ENCODE peak calls at places on chromosome 5, in four cellular contexts. C is A549, U is HepG2, Z is K562. K is an unnamed sample.

GRCh38 chr5:72508241-72509170 is 1.3 kb upstream of the ZNF366 start:
- DNase-seq in U (no peak), Z (no peak), C (no peak), K (no peak)

GRCh38 chr5:154566146-154566680 is 88.2 kb upstream of the HAND1 start:
- DNase-seq in C (no peak), Z (no peak), U (no peak), K (no peak)

GRCh38 chr5:145941677-145942130 is 5.3 kb downstream of the SH3RF2 start:
- DNase-seq in C (no peak), U (no peak), Z (no peak), K (no peak)

GRCh38 chr5:177495243-177496060 is 2.0 kb downstream of the PDLIM7 start:
- DNase-seq in Z (no peak), C (peak), U (peak), K (peak)

GRCh38 chr5:156870498-156870839 is 20.4 kb downstream of the PPP1R2B start:
- DNase-seq in U (no peak), Z (no peak), C (no peak), K (no peak)

GRCh38 chr5:113119271-113119924 is 142.8 kb downstream of the DCP2 start:
- DNase-seq in Z (no peak), U (no peak), C (no peak), K (no peak)

GRCh38 chr5:175683921-175684320 is 26.1 kb downstream of the HRH2 start:
- DNase-seq in Z (no peak), U (no peak), C (no peak), K (no peak)

GRCh38 chr5:392431-392988 is 50.5 kb upstream of the EXOC3 start:
- DNase-seq in U (no peak), Z (no peak), C (peak), K (peak)

GRCh38 chr5:54909911-54910870 is 75.2 kb downstream of the ESM1 start:
- DNase-seq in Z (no peak), C (no peak), U (no peak), K (no peak)

GRCh38 chr5:61330879-61331406 is 1.1 kb upstream of the ZSWIM6 start:
- DNase-seq in C (peak), Z (peak), U (peak), K (peak)

GRCh38 chr5:143051244-143052058 is 281.3 kb downstream of the ARHGAP26 start:
- DNase-seq in Z (no peak), U (peak), C (no peak), K (no peak)

GRCh38 chr5:110477923-110478322 is 248.5 kb downstream of the TMEM232 start:
- DNase-seq in U (no peak), Z (no peak), C (no peak), K (no peak)

GRCh38 chr5:128408622-128409021 is 129.4 kb downstream of the FBN2 start:
- DNase-seq in U (no peak), C (no peak), Z (no peak), K (no peak)

GRCh38 chr5:71891856-71892255 is 172.8 kb downstream of the CARTPT start:
- DNase-seq in Z (no peak), U (no peak), C (peak), K (no peak)

DNA sequence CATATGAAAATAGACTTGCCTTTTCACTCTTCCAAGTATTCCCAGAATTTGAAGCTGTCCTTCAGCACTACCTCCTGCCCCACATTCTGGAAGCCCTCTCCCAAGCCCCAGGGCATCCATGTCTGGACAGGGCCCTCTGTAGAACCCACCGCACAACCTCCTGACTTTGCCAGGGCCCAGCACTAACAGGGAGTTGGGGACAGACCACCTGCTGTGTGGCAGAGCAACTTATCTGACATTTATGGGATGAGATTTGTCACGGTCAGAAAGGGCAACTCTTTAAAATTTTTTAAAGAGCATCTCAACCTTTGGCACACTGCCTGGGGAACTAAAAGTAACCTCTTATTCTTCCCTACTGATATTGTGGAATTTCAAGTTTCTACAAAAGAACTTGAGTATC is 285.5 kb downstream of the ENC1 start:
- DNase-seq in Z (no peak), U (no peak), C (no peak), K (no peak)
- TF ChIP-seq NR3C1 in Z (no peak), U (no peak), C (no peak), K (no peak)

GRCh38 chr5:16788957-16789356 is 147.1 kb downstream of the MYO10 start:
- DNase-seq in C (no peak), Z (no peak), U (no peak), K (no peak)

GRCh38 chr5:16794381-16794913 is 141.6 kb downstream of the MYO10 start:
- DNase-seq in C (no peak), U (no peak), Z (no peak), K (no peak)

GRCh38 chr5:16787278-16787677 is 148.8 kb downstream of the MYO10 start:
- DNase-seq in Z (no peak), C (no peak), U (no peak), K (no peak)

GRCh38 chr5:16791036-16791705 is 144.9 kb downstream of the MYO10 start:
- DNase-seq in U (peak), C (peak), Z (peak), K (no peak)

GRCh38 chr5:16792278-16793275 is 143.5 kb downstream of the MYO10 start:
- DNase-seq in U (no peak), Z (no peak), C (no peak), K (no peak)
- TF ChIP-seq NR3C1 in U (no peak), Z (no peak), C (no peak), K (no peak)

DNA sequence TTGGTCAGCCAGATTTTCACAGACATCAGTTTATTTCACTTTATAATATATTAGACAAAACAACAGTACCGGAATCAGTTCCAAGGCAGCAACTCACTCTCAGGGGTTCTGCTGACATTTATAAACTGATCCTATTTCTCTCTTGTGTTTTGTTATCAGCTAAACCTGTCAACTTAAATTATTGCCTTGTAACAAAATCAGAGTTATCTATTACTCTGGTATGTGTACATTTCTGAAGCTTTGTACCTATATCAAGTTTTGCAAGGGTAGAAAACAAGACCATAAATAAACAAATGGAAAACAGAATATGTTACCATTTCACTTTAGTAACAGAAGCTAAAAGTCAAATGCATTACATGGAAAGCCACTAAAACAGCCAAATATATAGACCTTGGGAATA is 122.1 kb downstream of the SIL1 start:
- DNase-seq in Z (no peak), C (no peak), U (no peak), K (no peak)
- TF ChIP-seq NR3C1 in Z (no peak), C (no peak), U (no peak), K (no peak)

DNA sequence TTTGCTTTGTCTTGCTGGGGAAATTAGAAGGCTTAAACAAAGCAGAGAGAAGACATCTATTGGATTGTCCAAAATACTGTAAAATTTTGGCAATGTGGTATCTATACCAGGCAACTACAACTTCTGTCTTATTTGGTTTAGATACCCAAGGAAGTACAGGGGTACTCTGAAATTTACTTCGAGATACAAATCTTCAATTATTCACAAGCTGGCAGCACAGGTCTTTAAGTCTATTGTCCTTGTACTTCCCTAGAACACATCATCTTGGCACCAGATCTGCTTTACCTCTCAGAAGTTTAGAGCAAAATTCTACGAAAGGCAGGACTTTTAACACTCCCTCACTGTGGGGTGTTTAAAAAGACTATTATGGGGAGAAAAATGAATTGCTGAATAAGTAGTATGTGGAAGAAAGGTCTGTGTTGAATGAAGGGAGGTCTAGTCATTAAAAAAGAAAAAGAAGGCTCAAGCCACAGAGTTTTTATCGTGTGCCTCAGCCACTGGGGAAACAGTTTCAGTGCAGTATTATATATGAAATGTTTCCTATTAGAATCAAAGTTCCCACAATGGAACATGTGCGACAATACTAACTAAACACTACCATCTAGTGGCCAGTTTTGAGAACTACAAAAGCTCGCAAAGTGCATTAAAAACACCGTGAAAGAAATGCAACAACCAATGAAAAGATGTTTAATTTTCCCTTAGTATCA is 93.7 kb downstream of the PDE4D start:
- DNase-seq in Z (peak), C (peak), U (peak), K (no peak)
- TF ChIP-seq NR3C1 in Z (no peak), C (no peak), U (no peak), K (no peak)

GRCh38 chr5:121424976-121425375 is 426.7 kb upstream of the FTMT start:
- DNase-seq in C (no peak), Z (no peak), U (no peak), K (no peak)
- TF ChIP-seq NR3C1 in C (no peak), Z (no peak), U (no peak), K (no peak)

DNA sequence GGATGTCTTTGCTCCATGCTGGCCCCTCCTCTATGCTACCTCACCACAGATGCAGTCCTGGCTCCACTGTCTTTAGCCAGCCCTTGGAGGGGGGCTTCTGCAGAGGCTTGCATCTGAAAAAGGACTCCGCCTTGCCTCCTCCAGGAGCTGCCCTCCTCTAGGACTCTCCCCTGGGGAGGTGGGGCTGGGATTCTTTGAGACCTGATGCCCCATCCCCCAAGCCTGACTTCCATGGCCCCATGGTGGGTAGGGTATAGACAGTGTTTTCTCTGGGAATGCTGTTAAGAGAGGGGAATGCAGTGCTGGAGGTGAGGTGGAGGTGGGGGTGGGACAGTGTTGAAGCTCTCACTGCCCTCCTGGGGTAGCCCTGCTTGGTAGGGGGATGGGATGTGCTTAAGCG is 14.3 kb downstream of the JADE2 start:
- DNase-seq in C (no peak), Z (no peak), U (no peak), K (peak)
- TF ChIP-seq NR3C1 in C (no peak), Z (no peak), U (no peak), K (no peak)

GRCh38 chr5:53063176-53063575 is 46.4 kb downstream of the MOCS2 start:
- DNase-seq in C (no peak), U (no peak), Z (no peak), K (no peak)
- TF ChIP-seq NR3C1 in C (no peak), U (no peak), Z (no peak), K (no peak)

DNA sequence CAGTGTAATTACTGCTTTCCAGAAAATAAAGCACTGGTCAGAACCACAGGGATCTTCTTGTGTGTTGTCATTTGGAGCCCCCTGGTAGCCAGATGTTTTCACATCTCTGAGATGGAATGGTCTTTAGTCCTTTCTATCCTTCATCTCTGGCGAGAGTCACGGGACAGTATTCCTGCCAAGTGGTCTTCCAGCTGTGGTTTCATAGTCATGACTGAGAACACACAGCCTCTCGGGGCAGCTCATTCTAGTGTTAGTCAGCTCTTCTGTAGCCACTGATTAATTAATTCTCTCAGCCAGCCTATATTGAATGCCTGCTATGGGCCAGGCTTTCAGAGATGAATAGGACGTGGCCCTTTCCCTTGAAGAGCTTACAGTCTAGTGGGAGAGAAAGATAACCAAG is 34.1 kb downstream of the HMGXB3 start:
- DNase-seq in Z (no peak), C (no peak), U (no peak), K (no peak)
- TF ChIP-seq NR3C1 in Z (no peak), C (no peak), U (no peak), K (no peak)

GRCh38 chr5:158882236-158882635 is 217.5 kb downstream of the EBF1 start:
- DNase-seq in C (no peak), Z (no peak), U (no peak), K (no peak)

GRCh38 chr5:158879993-158880392 is 219.7 kb downstream of the EBF1 start:
- DNase-seq in Z (no peak), C (no peak), U (no peak), K (no peak)

GRCh38 chr5:158881076-158881880 is 218.4 kb downstream of the EBF1 start:
- DNase-seq in U (no peak), C (no peak), Z (no peak), K (no peak)

GRCh38 chr5:158882660-158883059 is 217.1 kb downstream of the EBF1 start:
- DNase-seq in Z (no peak), U (no peak), C (no peak), K (no peak)

GRCh38 chr5:158880514-158881001 is 219.2 kb downstream of the EBF1 start:
- DNase-seq in C (no peak), U (no peak), Z (no peak), K (no peak)
- TF ChIP-seq NR3C1 in C (no peak), U (no peak), Z (no peak), K (no peak)

K was measured in WTC11.